ENCODE peak calls at places on chromosomes 11 and 22, in seven cellular contexts. O is uterus, X is B cell, U is lower leg skin, T is lower lobe of right lung, M is brain microvascular endothelial cell, L is Peyer's patch. B is an unnamed sample.

GRCh38 chr11:115892016-115892415 is 387.8 kb upstream of the CADM1 start:
- DNase-seq in O (no peak), X (no peak), U (no peak), T (no peak), M (no peak), L (no peak), B (no peak)

GRCh38 chr11:61598886-61599868 is 18.3 kb upstream of the SYT7 start:
- DNase-seq in O (peak), X (no peak), U (no peak), T (no peak), M (peak), L (no peak), B (no peak)

GRCh38 chr11:12376259-12376971 is 956 bp upstream of the PARVA start:
- DNase-seq in O (peak), X (no peak), U (peak), T (no peak), M (peak), L (peak), B (no peak)

GRCh38 chr22:45007946-45008852 is 1.6 kb downstream of the PHF21B start:
- DNase-seq in O (peak), X (peak), U (no peak), T (no peak), M (no peak), L (no peak), B (no peak)

GRCh38 chr11:116445108-116446047 is 327.4 kb downstream of the BUD13 start:
- DNase-seq in O (no peak), X (no peak), U (no peak), T (no peak), M (no peak), L (no peak), B (no peak)

GRCh38 chr11:105937331-105937730 is 84.7 kb downstream of the MSANTD4 start:
- DNase-seq in O (no peak), X (no peak), U (no peak), T (no peak), M (peak), L (no peak), B (no peak)

GRCh38 chr11:119459293-119459976 is 36.5 kb upstream of the THY1 start:
- DNase-seq in O (no peak), X (no peak), U (no peak), T (no peak), M (no peak), L (no peak), B (no peak)

GRCh38 chr22:30398685-30399680 is 2.2 kb downstream of the SEC14L2 start:
- DNase-seq in O (no peak), X (no peak), U (no peak), T (no peak), M (no peak), L (no peak), B (no peak)

GRCh38 chr11:63274776-63275175 is 31.4 kb upstream of the SLC22A25 start:
- DNase-seq in O (no peak), X (no peak), U (no peak), T (no peak), M (no peak), L (no peak), B (no peak)

GRCh38 chr11:12775955-12776354 is 101.7 kb downstream of the TEAD1 start:
- DNase-seq in O (no peak), X (no peak), U (no peak), T (no peak), M (no peak), L (no peak), B (no peak)

GRCh38 chr11:16861867-16862266 is 123.4 kb downstream of the C11orf58 start:
- DNase-seq in O (no peak), X (no peak), U (no peak), T (no peak), M (no peak), L (no peak), B (no peak)

GRCh38 chr11:111542606-111543275 is 2.2 kb downstream of the LAYN start:
- DNase-seq in O (no peak), X (no peak), U (no peak), T (no peak), M (no peak), L (no peak), B (no peak)

GRCh38 chr22:36405221-36405631 is 17.5 kb upstream of the MYH9 start:
- DNase-seq in O (no peak), X (no peak), U (no peak), T (no peak), M (no peak), L (no peak), B (no peak)

GRCh38 chr11:127898422-127899365 is 688.7 kb downstream of the ETS1 start:
- DNase-seq in O (no peak), X (no peak), U (no peak), T (no peak), M (no peak), L (no peak), B (no peak)

GRCh38 chr22:35399114-35399677 is 744 bp upstream of the MCM5 start:
- DNase-seq in O (no peak), X (no peak), U (no peak), T (no peak), M (no peak), L (no peak), B (no peak)

GRCh38 chr11:59199546-59200420 is 12.9 kb downstream of the MPEG1 start:
- DNase-seq in O (no peak), X (no peak), U (no peak), T (no peak), M (no peak), L (no peak), B (no peak)

GRCh38 chr11:55357560-55358184 is 10.1 kb upstream of the OR4A15 start:
- DNase-seq in O (no peak), X (no peak), U (no peak), T (no peak), M (no peak), L (no peak), B (no peak)
- TF ChIP-seq CTCF in O (no peak), X (no peak), U (no peak), T (no peak), M (no peak), L (no peak), B (no peak)

GRCh38 chr22:17213976-17214375 is 5.3 kb downstream of the ADA2 start:
- DNase-seq in O (peak), X (no peak), U (no peak), T (peak), M (peak), L (peak), B (no peak)
- TF ChIP-seq CTCF in O (no peak), X (peak), U (no peak), T (peak), M (no peak), L (peak), B (peak)

GRCh38 chr11:94326947-94327346 is 22.6 kb downstream of the IZUMO1R start:
- DNase-seq in O (no peak), X (no peak), U (no peak), T (no peak), M (no peak), L (no peak), B (no peak)

GRCh38 chr11:94330789-94331188 is 26.4 kb downstream of the IZUMO1R start:
- DNase-seq in O (no peak), X (no peak), U (peak), T (no peak), M (no peak), L (no peak), B (no peak)

GRCh38 chr11:94328587-94329080 is 24.3 kb downstream of the IZUMO1R start:
- DNase-seq in O (no peak), X (no peak), U (no peak), T (no peak), M (no peak), L (no peak), B (no peak)

GRCh38 chr11:94329501-94329900 is 25.1 kb downstream of the IZUMO1R start:
- DNase-seq in O (no peak), X (no peak), U (no peak), T (no peak), M (no peak), L (no peak), B (no peak)

GRCh38 chr11:94332814-94333213 is 28.4 kb downstream of the IZUMO1R start:
- DNase-seq in O (no peak), X (no peak), U (no peak), T (no peak), M (no peak), L (no peak), B (no peak)
- TF ChIP-seq CTCF in O (no peak), X (no peak), U (no peak), T (no peak), M (no peak), L (no peak), B (no peak)

GRCh38 chr22:37692627-37693285 is 4.1 kb upstream of the TRIOBP start:
- DNase-seq in O (no peak), X (no peak), U (no peak), T (no peak), M (no peak), L (no peak), B (no peak)

GRCh38 chr22:37701121-37701786 is 4.4 kb downstream of the TRIOBP start:
- DNase-seq in O (no peak), X (no peak), U (no peak), T (no peak), M (no peak), L (no peak), B (no peak)

GRCh38 chr22:37690901-37691504 is 4.9 kb downstream of the NOL12 start:
- DNase-seq in O (no peak), X (no peak), U (peak), T (no peak), M (no peak), L (no peak), B (no peak)

GRCh38 chr22:37697540-37697835 is 640 bp downstream of the TRIOBP start:
- DNase-seq in O (no peak), X (no peak), U (no peak), T (no peak), M (no peak), L (no peak), B (no peak)

GRCh38 chr22:37696657-37697539 is at the start of gene TRIOBP:
- DNase-seq in O (peak), X (peak), U (peak), T (peak), M (peak), L (peak), B (peak)
- TF ChIP-seq CTCF in O (peak), X (peak), U (no peak), T (peak), M (peak), L (no peak), B (peak)

GRCh38 chr11:29005401-29005980 is 897.3 kb downstream of the METTL15 start:
- DNase-seq in O (no peak), X (no peak), U (no peak), T (no peak), M (no peak), L (no peak), B (no peak)
- TF ChIP-seq CTCF in O (no peak), X (no peak), U (no peak), T (no peak), M (peak), L (no peak), B (no peak)

DNA sequence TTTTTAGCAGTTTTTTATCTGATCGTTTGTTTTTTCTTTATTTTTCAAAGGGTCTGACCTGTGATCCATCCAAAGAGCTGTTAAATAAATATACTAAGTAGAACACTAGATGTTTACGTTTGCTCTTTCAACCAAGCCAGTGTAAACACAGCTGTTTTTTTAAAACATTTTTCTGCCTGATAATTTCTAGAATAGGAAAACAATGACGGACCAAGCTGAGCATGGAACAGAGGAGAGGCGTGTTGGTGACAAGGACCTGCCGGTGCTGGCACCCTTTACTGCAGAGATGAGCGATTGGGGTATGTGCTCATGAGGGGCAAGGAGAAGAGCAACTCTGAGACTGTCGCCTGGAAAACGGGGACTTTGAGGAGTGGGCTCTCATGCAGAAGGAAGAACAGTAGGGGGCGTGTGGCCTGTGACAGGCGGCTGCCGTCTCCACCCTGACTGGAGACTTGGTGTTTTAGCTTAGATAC is 28.6 kb upstream of the PANX2 start:
- DNase-seq in O (no peak), X (no peak), U (no peak), T (no peak), M (no peak), L (no peak), B (no peak)
- TF ChIP-seq CTCF in O (no peak), X (no peak), U (no peak), T (no peak), M (peak), L (no peak), B (no peak)

GRCh38 chr11:79762271-79762935 is 321.6 kb upstream of the TENM4 start:
- DNase-seq in O (no peak), X (no peak), U (no peak), T (no peak), M (peak), L (no peak), B (no peak)
- TF ChIP-seq CTCF in O (no peak), X (no peak), U (no peak), T (peak), M (no peak), L (no peak), B (no peak)